ENCODE peak calls at places on chromosomes 7 and 10, in eight cellular contexts. D, C, W, P, G, E, N and T are unnamed samples.

GRCh38 chr7:135232720-135233119 is 918 bp upstream of the STRA8 start:
- DNase-seq in P (no peak), G (peak; percentile 76), C (no peak), E (no peak), N (no peak), D (no peak), W (no peak), T (no peak)

GRCh38 chr7:22356010-22356854 is 722 bp downstream of the RAPGEF5 start:
- DNase-seq in D (no peak), G (peak; percentile 75), E (no peak), P (peak; percentile 52), W (no peak), C (no peak), N (no peak), T (no peak)

GRCh38 chr10:62045765-62046521 is 144.4 kb downstream of the ARID5B start:
- DNase-seq in E (peak; percentile 38), P (no peak), N (no peak), C (peak; percentile 73), D (no peak), G (no peak), W (no peak), T (peak; percentile 72)

GRCh38 chr10:111221682-111222470 is 145.0 kb downstream of the ADRA2A start:
- DNase-seq in P (no peak), N (no peak), E (no peak), C (no peak), W (no peak), D (no peak), G (no peak), T (no peak)

GRCh38 chr7:10718768-10719167 is 254.9 kb upstream of the PHF14 start:
- DNase-seq in G (no peak), E (no peak), N (no peak), P (no peak), C (no peak), W (no peak), D (no peak), T (no peak)

GRCh38 chr10:75111906-75112703 is 649 bp downstream of the SAMD8 start:
- DNase-seq in D (peak; percentile 86), E (peak; percentile 54), C (peak; percentile 15), P (peak; percentile 63), G (peak; percentile 82), N (no peak), W (peak; percentile 78), T (no peak)

GRCh38 chr7:101442426-101443070 is 79.9 kb downstream of the COL26A1 start:
- DNase-seq in N (no peak), E (no peak), W (no peak), C (no peak), P (no peak), D (no peak), G (no peak), T (peak; percentile 39)

GRCh38 chr10:70335246-70335613 is 47.2 kb downstream of the LRRC20 start:
- DNase-seq in C (no peak), N (peak; percentile 30), G (no peak), W (peak; percentile 54), P (no peak), E (peak; percentile 21), D (peak; percentile 60), T (no peak)

GRCh38 chr7:158595068-158595467 is 7.4 kb upstream of the PTPRN2 start:
- DNase-seq in C (no peak), P (no peak), D (no peak), G (peak; percentile 73), E (no peak), W (no peak), N (no peak), T (no peak)

GRCh38 chr10:69397972-69398371 is 18.7 kb downstream of the TACR2 start:
- DNase-seq in E (peak; percentile 59), W (no peak), P (no peak), D (no peak), C (no peak), N (no peak), G (no peak), T (no peak)

GRCh38 chr10:32139223-32140073 is 83.2 kb upstream of the KIF5B start:
- DNase-seq in D (peak; percentile 89), W (peak; percentile 62), G (peak; percentile 97), E (peak; percentile 86), P (peak; percentile 86), C (peak; percentile 71), N (peak; percentile 30), T (peak; percentile 88)

GRCh38 chr10:75542902-75543301 is 111.5 kb downstream of the LRMDA start:
- DNase-seq in D (peak; percentile 90), G (peak; percentile 61), W (no peak), P (peak; percentile 30), N (peak; percentile 35), C (no peak), E (no peak), T (no peak)

GRCh38 chr10:109982123-109982522 is 25.7 kb upstream of the ADD3 start:
- DNase-seq in D (no peak), P (no peak), G (no peak), N (no peak), E (peak; percentile 20), W (no peak), C (no peak), T (no peak)

GRCh38 chr7:26388256-26388655 is 96.6 kb downstream of the SNX10 start:
- DNase-seq in W (no peak), G (no peak), D (no peak), N (no peak), P (no peak), E (no peak), C (no peak), T (no peak)

GRCh38 chr10:92124524-92125168 is 166.2 kb downstream of the CPEB3 start:
- DNase-seq in W (no peak), G (no peak), C (peak; percentile 67), E (peak; percentile 12), N (no peak), D (no peak), P (peak; percentile 39), T (peak; percentile 65)

DNA sequence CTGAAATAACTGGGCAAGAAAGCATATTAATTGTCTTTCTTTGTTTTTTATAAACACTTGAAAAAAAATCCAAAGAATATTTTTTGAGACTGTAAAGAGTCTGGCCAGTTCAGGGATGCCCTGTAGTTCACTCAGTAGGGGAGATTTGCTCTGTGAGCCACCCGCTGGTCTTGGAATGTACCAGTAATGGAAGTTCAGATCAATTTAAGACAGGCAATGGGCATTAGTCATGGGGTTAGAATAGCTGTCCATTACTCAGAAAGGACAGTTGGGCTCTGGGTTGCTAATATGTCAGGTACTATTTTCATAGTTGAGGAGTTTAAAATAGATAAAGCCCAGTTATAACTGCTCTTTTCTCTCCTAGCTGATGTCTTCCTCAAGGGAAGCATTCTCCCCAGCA is 38.7 kb downstream of the A1CF start:
- DNase-seq in D (no peak), C (no peak), N (no peak), G (no peak), E (no peak), W (no peak), P (no peak), T (no peak)
- H3K4me3 ChIP-seq in D (no peak overlapping the region), C (no peak overlapping the region), N (no peak overlapping the region), G (no peak overlapping the region), E (no peak overlapping the region), W (no peak overlapping the region), P (no peak overlapping the region), T (no peak overlapping the region)

DNA sequence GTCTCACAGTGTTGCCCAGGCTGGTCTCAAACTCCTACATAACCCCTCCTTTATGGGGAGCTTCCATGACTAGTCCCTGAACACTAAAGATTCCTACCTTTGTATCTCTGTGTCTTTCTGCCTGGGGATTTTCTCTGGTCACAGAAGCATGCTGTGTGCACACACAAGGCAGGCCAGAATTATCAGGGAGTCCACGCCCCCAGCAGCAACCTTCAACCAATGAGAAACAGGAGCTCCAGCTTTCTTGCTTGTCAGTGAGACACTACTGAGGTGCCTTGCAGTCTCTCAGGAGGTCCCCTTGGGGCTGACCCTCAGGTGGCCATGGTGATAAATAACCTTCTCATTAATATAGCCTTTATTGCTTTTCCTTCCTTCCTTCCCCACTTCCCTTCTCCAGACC is 45.1 kb upstream of the AUTS2 start:
- DNase-seq in D (no peak), P (no peak), C (no peak), N (no peak), G (peak; percentile 59), E (no peak), W (no peak), T (no peak)
- TF ChIP-seq CTCF in D (no peak), P (no peak), C (no peak), N (no peak), G (no peak), E (no peak), W (no peak), T (no peak)

DNA sequence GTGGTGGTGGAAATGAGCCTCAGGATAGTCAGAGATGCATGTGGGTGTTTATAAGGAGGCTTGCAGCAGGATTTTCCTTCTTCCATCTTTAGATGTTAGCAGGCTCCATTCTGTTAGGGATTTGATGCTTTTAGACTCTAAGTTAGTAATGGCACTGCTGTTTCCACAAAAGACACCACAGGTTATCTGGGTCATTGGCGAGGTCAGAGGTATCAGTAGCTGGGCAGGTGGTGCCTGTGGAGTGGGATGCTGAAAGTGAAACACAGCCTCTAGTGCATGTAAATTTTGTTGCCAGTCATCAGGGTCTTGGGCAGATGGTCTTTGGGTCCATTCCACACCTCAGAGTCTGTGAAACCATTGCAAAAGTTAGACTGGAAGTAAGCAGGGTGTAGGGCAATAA is 833 bp upstream of the PAX4 start:
- DNase-seq in P (no peak), C (no peak), N (no peak), G (no peak), D (no peak), E (no peak), W (no peak), T (no peak)
- H3K27me3 ChIP-seq in P (peaks cover 63% of the 10 kb centered on the region), C (peaks cover 76% of the 10 kb centered on the region), N (no peaks in the 10 kb centered on the region), G (peaks cover 22% of the 10 kb centered on the region), D (no peaks in the 10 kb centered on the region), E (peaks cover 97% of the 10 kb centered on the region), W (no peaks in the 10 kb centered on the region), T (peaks cover 43% of the 10 kb centered on the region)

DNA sequence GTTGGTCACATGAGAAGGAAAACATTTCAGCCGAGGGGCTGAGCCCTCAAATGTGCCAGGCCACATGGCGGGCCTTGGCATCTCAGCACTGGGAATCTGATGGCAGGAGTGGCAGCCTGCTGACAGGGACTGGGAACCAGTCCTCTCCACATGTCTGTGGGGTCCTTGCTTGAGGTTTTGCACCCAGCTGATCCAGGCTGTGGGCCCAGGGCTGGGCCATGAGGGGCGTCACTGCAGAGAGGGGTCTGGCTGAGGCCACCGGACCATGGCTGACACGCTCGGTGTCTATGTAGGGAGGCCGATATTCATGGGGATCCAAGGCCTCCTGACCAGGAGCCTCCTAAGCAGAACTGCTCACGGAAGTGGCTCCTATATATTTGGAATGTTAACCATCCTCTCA is 31.0 kb upstream of the PWWP2B start:
- DNase-seq in C (no peak), D (peak; percentile 36), E (no peak), G (no peak), P (no peak), N (no peak), W (peak; percentile 11), T (no peak)
- H3K4me3 ChIP-seq in C (no peak overlapping the region), D (no peak overlapping the region), E (no peak overlapping the region), G (no peak overlapping the region), P (no peak overlapping the region), N (no peak overlapping the region), W (no peak overlapping the region), T (no peak overlapping the region)

GRCh38 chr7:39413866-39414668 is 152.1 kb upstream of the YAE1 start:
- DNase-seq in C (no peak), G (peak; percentile 92), W (peak; percentile 42), N (no peak), E (peak; percentile 18), D (peak; percentile 67), P (peak; percentile 31), T (no peak)
- TF ChIP-seq CTCF in C (no peak), G (peak; percentile 68), W (no peak), N (no peak), E (no peak), D (no peak), P (no peak), T (peak; percentile 19)

GRCh38 chr7:14133752-14134151 is 144.3 kb upstream of the ETV1 start:
- DNase-seq in D (no peak), C (no peak), P (no peak), W (no peak), N (no peak), G (no peak), E (no peak), T (no peak)

GRCh38 chr7:14137676-14138075 is 148.2 kb upstream of the ETV1 start:
- DNase-seq in N (no peak), C (no peak), W (no peak), P (no peak), D (no peak), G (no peak), E (no peak), T (no peak)
- H3K27me3 ChIP-seq in N (no peaks in the 10 kb centered on the region), C (no peaks in the 10 kb centered on the region), W (no peaks in the 10 kb centered on the region), P (no peaks in the 10 kb centered on the region), D (no peaks in the 10 kb centered on the region), G (no peaks in the 10 kb centered on the region), E (no peaks in the 10 kb centered on the region), T (no peaks in the 10 kb centered on the region)